ENCODE peak calls at places on chromosome 6, in eight cellular contexts. Y, E, F, L, V, Q, W and U are unnamed samples.

GRCh38 chr6:148430897-148431296 is 88.3 kb downstream of the SASH1 start:
- DNase-seq in Y (no peak), E (no peak), F (peak), L (no peak), V (no peak), Q (no peak), W (no peak), U (no peak)

GRCh38 chr6:116564296-116564695 is 7.0 kb upstream of the RWDD1 start:
- DNase-seq in Y (no peak), E (no peak), F (no peak), L (no peak), V (no peak), Q (no peak), W (no peak), U (no peak)

GRCh38 chr6:36701401-36701991 is 3.9 kb downstream of the RAB44 start:
- DNase-seq in Y (no peak), E (peak), F (peak), L (no peak), V (no peak), Q (no peak), W (no peak), U (no peak)

GRCh38 chr6:44309092-44309491 is 4.1 kb downstream of the AARS2 start:
- DNase-seq in Y (no peak), E (peak), F (no peak), L (no peak), V (no peak), Q (no peak), W (no peak), U (no peak)

GRCh38 chr6:22642254-22642653 is 72.9 kb downstream of the HDGFL1 start:
- DNase-seq in Y (no peak), E (peak), F (no peak), L (no peak), V (no peak), Q (no peak), W (no peak), U (no peak)

GRCh38 chr6:15184441-15184861 is 61.4 kb upstream of the JARID2 start:
- DNase-seq in Y (no peak), E (no peak), F (no peak), L (no peak), V (no peak), Q (no peak), W (no peak), U (no peak)

GRCh38 chr6:1127129-1127528 is 184.8 kb upstream of the FOXQ1 start:
- DNase-seq in Y (no peak), E (no peak), F (no peak), L (no peak), V (no peak), Q (no peak), W (no peak), U (no peak)

GRCh38 chr6:11217360-11218076 is 14.9 kb downstream of the NEDD9 start:
- DNase-seq in Y (no peak), E (peak), F (peak), L (no peak), V (no peak), Q (no peak), W (no peak), U (no peak)

GRCh38 chr6:126396131-126396530 is 56.2 kb downstream of the CENPW start:
- DNase-seq in Y (no peak), E (no peak), F (no peak), L (no peak), V (no peak), Q (no peak), W (no peak), U (no peak)

GRCh38 chr6:36853325-36853724 is 14.1 kb upstream of the CPNE5 start:
- DNase-seq in Y (no peak), E (peak), F (no peak), L (no peak), V (no peak), Q (peak), W (no peak), U (no peak)

GRCh38 chr6:125952764-125953501 is 3.6 kb upstream of the HINT3 start:
- DNase-seq in Y (no peak), E (peak), F (no peak), L (no peak), V (no peak), Q (no peak), W (peak), U (no peak)

GRCh38 chr6:36118550-36119107 is 11.7 kb upstream of the MAPK13 start:
- DNase-seq in Y (peak), E (peak), F (peak), L (peak), V (no peak), Q (no peak), W (peak), U (no peak)

GRCh38 chr6:139290787-139291294 is 957 bp downstream of the TXLNB start:
- DNase-seq in Y (no peak), E (peak), F (no peak), L (no peak), V (no peak), Q (no peak), W (peak), U (no peak)

GRCh38 chr6:163405412-163406309 is 8.9 kb upstream of the QKI start:
- DNase-seq in Y (no peak), E (peak), F (no peak), L (peak), V (no peak), Q (peak), W (no peak), U (peak)

GRCh38 chr6:106525111-106525884 is 104.0 kb downstream of the RTN4IP1 start:
- DNase-seq in Y (no peak), E (no peak), F (no peak), L (no peak), V (no peak), Q (no peak), W (no peak), U (no peak)

GRCh38 chr6:152453421-152453820 is 183.7 kb downstream of the SYNE1 start:
- DNase-seq in Y (no peak), E (no peak), F (no peak), L (no peak), V (no peak), Q (no peak), W (no peak), U (no peak)

GRCh38 chr6:56156643-56157042 is 90.7 kb downstream of the COL21A1 start:
- DNase-seq in Y (no peak), E (peak), F (no peak), L (no peak), V (no peak), Q (no peak), W (no peak), U (no peak)

GRCh38 chr6:95091823-95092436 is 485.4 kb upstream of the MANEA start:
- DNase-seq in Y (peak), E (peak), F (peak), L (no peak), V (no peak), Q (no peak), W (peak), U (no peak)

GRCh38 chr6:133774356-133774755 is 114.6 kb upstream of the TCF21 start:
- DNase-seq in Y (no peak), E (peak), F (no peak), L (no peak), V (no peak), Q (no peak), W (no peak), U (no peak)

GRCh38 chr6:16742116-16742515 is 19.1 kb downstream of the ATXN1 start:
- DNase-seq in Y (no peak), E (no peak), F (no peak), L (no peak), V (no peak), Q (no peak), W (no peak), U (no peak)

GRCh38 chr6:108732101-108732870 is 115.9 kb upstream of the ARMC2 start:
- DNase-seq in Y (no peak), E (peak), F (no peak), L (no peak), V (no peak), Q (no peak), W (no peak), U (no peak)

GRCh38 chr6:72386324-72386723 is 235.5 kb upstream of the KCNQ5 start:
- DNase-seq in Y (no peak), E (no peak), F (no peak), L (no peak), V (no peak), Q (no peak), W (no peak), U (no peak)

GRCh38 chr6:163352011-163352685 is 62.4 kb upstream of the QKI start:
- DNase-seq in Y (no peak), E (no peak), F (no peak), L (no peak), V (no peak), Q (peak), W (no peak), U (peak)

GRCh38 chr6:85008311-85009015 is 244.1 kb upstream of the TBX18 start:
- DNase-seq in Y (no peak), E (peak), F (no peak), L (no peak), V (no peak), Q (no peak), W (no peak), U (no peak)

GRCh38 chr6:170095273-170095976 is 195.5 kb downstream of the DLL1 start:
- DNase-seq in Y (no peak), E (no peak), F (no peak), L (peak), V (no peak), Q (no peak), W (no peak), U (no peak)

GRCh38 chr6:159695984-159696383 is 2.9 kb upstream of the SOD2 start:
- DNase-seq in Y (no peak), E (peak), F (no peak), L (no peak), V (no peak), Q (no peak), W (no peak), U (no peak)

GRCh38 chr6:39210437-39210836 is 18.8 kb downstream of the KCNK5 start:
- DNase-seq in Y (no peak), E (no peak), F (no peak), L (no peak), V (no peak), Q (no peak), W (no peak), U (no peak)

GRCh38 chr6:36514554-36515456 is 32.5 kb downstream of the STK38 start:
- DNase-seq in Y (no peak), E (no peak), F (peak), L (no peak), V (no peak), Q (no peak), W (no peak), U (no peak)

GRCh38 chr6:44787254-44787844 is 399.8 kb downstream of the CDC5L start:
- DNase-seq in Y (no peak), E (no peak), F (no peak), L (no peak), V (no peak), Q (no peak), W (no peak), U (no peak)

GRCh38 chr6:128305228-128305627 is 215.2 kb downstream of the PTPRK start:
- DNase-seq in Y (no peak), E (no peak), F (no peak), L (no peak), V (no peak), Q (no peak), W (no peak), U (no peak)

GRCh38 chr6:154252676-154253075 is 103.9 kb downstream of the IPCEF1 start:
- DNase-seq in Y (no peak), E (peak), F (no peak), L (no peak), V (no peak), Q (no peak), W (no peak), U (no peak)